ENCODE peak calls at places on chromosomes 11 and 22, in six cellular contexts. H is WERI-Rb-1; N is effector memory CD8-positive, alpha-beta T cell; B is ascending aorta; J is amygdala; Y is Right ventricle myocardium superior. L is an unnamed sample.

GRCh38 chr11:106456651-106457050 is 379.2 kb downstream of the AASDHPPT start:
- DNase-seq in B (no peak), J (no peak), N (no peak), H (no peak), Y (no peak), L (peak)

GRCh38 chr11:16902182-16902581 is 112.0 kb downstream of the PLEKHA7 start:
- DNase-seq in Y (no peak), J (no peak), H (no peak), B (no peak), N (no peak), L (no peak)

GRCh38 chr11:7548659-7549283 is 35.0 kb downstream of the PPFIBP2 start:
- DNase-seq in B (no peak), J (no peak), H (peak), Y (no peak), N (no peak), L (no peak)

GRCh38 chr22:24951942-24952836 is at the start of gene KIAA1671:
- DNase-seq in B (peak), N (peak), Y (peak), J (peak), H (peak), L (peak)

GRCh38 chr22:31508536-31508935 is 12.2 kb downstream of the SFI1 start:
- DNase-seq in Y (no peak), J (no peak), B (no peak), N (no peak), H (no peak), L (no peak)

GRCh38 chr11:60931897-60932296 is 7.6 kb downstream of the TMEM132A start:
- DNase-seq in B (no peak), N (no peak), J (no peak), H (no peak), Y (no peak), L (no peak)

GRCh38 chr11:65576232-65576866 is 496 bp downstream of the EHBP1L1 start:
- DNase-seq in N (no peak), J (no peak), Y (no peak), H (no peak), B (no peak), L (no peak)

GRCh38 chr11:45027312-45027711 is 76.6 kb upstream of the TP53I11 start:
- DNase-seq in J (no peak), Y (no peak), H (no peak), B (peak), N (no peak), L (no peak)

GRCh38 chr11:2769409-2769778 is 69.6 kb upstream of the KCNQ1OT1 start:
- DNase-seq in J (no peak), B (peak), H (peak), Y (no peak), N (no peak), L (no peak)

GRCh38 chr11:128208329-128209220 is 378.8 kb downstream of the ETS1 start:
- DNase-seq in Y (peak), B (peak), N (no peak), J (no peak), H (no peak), L (peak)

GRCh38 chr11:134038897-134039470 is 29.9 kb upstream of the JAM3 start:
- DNase-seq in H (peak), B (no peak), Y (no peak), J (no peak), N (no peak), L (no peak)

L was measured in RPMI7951.